ENCODE peak calls at places on chromosomes 12 and 14, in five cellular contexts. B is A549, U is Peyer's patch, V is SK-N-SH, L is HL-60. N is an unnamed sample.

GRCh38 chr12:94263011-94263786 is 114.8 kb downstream of the PLXNC1 start:
- DNase-seq in U (no peak), L (no peak), V (no peak), B (no peak), N (no peak)

GRCh38 chr14:60665178-60665555 is 15.9 kb upstream of the SIX1 start:
- DNase-seq in V (no peak), U (no peak), B (no peak), L (no peak), N (no peak)

GRCh38 chr12:113926792-113927191 is 39.3 kb downstream of the RBM19 start:
- DNase-seq in L (no peak), V (no peak), B (no peak), U (no peak), N (no peak)

GRCh38 chr14:88554458-88555286 is at the start of gene PTPN21:
- DNase-seq in V (peak), U (peak), B (peak), L (no peak), N (peak)

GRCh38 chr14:45698462-45699134 is 445.6 kb upstream of the MIS18BP1 start:
- DNase-seq in U (no peak), V (no peak), L (no peak), B (no peak), N (no peak)

GRCh38 chr14:89720741-89721315 is 233.7 kb downstream of the EFCAB11 start:
- DNase-seq in B (no peak), U (peak), L (peak), V (peak), N (no peak)

GRCh38 chr14:54223978-54224377 is 172.8 kb upstream of the CDKN3 start:
- DNase-seq in L (no peak), B (no peak), V (no peak), U (no peak), N (no peak)

GRCh38 chr12:86170051-86170450 is 86.1 kb downstream of the MGAT4C start:
- DNase-seq in V (no peak), L (no peak), U (no peak), B (no peak), N (no peak)

GRCh38 chr12:54472494-54473262 is 724 bp downstream of the GTSF1 start:
- DNase-seq in L (no peak), U (no peak), B (no peak), V (no peak), N (no peak)
- H3K4me3 ChIP-seq in L (peak), U (no peak), B (no peak), V (peak), N (no peak)

DNA sequence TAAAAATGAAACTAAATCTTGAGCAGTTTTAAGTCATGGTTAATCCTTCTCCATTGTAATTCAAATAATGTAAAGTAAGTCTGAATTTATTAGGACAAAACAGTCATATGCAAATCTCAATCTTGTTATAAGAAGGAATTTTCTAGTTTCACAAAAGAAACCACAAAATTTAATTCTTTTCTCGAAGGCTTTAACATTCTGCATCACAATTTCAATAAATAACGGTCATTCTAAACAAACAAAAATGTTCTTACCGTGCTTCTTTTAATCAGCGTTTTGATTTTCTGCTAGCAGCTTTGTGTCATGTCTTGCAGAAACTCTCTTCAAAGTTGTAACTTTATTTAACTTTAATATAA is 225 bp downstream of the CLEC2B start:
- DNase-seq in V (no peak), L (no peak), B (no peak), U (no peak), N (no peak)
- H3K27ac ChIP-seq in V (no peak), L (peak), B (peak), U (peak), N (peak)

DNA sequence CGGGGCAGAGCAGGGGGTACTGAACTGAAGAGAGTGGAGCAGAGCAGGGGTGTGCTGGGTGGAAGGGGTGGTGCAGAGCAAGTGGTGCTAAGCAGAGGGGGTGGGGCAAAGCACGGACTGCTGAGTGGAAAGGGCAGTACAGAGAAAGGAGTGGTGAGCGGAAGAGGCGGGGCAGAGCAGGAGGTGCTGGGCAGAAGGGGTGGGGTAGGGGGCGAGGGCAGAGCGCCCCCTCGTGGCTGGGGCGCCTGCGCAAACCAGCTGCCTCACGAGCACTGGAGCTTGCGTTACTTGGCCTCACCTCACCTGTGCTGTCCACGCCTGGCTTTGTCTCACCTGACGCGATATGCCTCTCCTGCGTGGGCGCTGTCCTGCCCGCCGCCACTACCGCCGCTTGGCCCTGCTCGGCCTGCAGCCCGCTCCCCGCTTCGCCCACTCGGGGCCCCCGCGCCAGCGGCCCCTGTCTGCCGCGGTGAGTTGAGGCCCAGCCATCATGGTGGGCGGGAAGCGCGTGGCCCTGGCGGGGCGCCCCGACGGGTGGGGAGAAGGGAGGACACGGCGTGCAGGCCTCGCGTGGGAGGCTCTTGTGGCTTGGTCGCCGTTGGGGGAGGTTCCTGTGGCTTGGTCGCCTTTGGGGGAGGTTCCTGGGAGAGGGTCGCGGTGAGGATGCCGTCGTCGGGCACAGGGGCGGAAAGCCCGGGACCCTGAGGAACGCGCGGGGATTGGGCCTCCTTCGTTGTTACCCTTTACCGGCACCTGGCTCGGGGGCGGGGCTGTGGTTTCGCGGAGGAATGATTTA is at the start of gene COX8C:
- DNase-seq in U (no peak), L (no peak), V (no peak), B (peak), N (no peak)
- TF ChIP-seq CTCF in U (no peak), L (no peak), V (no peak), B (no peak), N (no peak)

DNA sequence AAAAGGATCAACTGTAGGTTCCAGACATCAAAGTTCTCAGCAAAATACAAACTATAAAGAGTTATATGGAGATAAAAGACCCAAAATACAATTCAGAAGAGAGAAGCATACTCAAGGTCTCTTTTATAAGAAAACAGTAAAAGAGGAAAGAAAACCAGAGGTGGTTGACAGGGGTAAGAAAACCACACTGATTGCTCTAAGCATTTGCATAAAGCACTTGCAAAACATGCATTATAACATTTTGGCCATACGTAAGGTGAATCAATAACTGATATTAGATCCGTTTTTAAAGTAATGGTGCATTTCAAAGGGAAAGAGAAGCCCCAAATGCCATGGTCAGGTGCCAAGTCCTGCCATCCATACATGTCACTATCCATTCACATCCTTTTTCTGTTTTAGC is 5.9 kb downstream of the DDHD1 start:
- DNase-seq in V (no peak), B (no peak), U (no peak), L (no peak), N (no peak)
- H3K4me3 ChIP-seq in V (no peak), B (no peak), U (no peak), L (no peak), N (no peak)

N was measured in coronary artery.